ENCODE peak calls at places on chromosomes 1 and 21, in four cellular contexts. T is BE2C, E is RWPE1, F is B cell. L is an unnamed sample.

GRCh38 chr1:30187413-30188023 is 535.9 kb downstream of the MATN1 start:
- DNase-seq in T (no peak), E (no peak), F (no peak), L (no peak)

GRCh38 chr1:180862305-180862704 is 50.4 kb upstream of the KIAA1614 start:
- DNase-seq in E (no peak), T (no peak), F (no peak), L (no peak)

GRCh38 chr1:19456915-19457554 is 28.3 kb downstream of the CAPZB start:
- DNase-seq in T (no peak), F (no peak), E (no peak), L (no peak)

GRCh38 chr1:240350910-240351331 is 259.2 kb downstream of the FMN2 start:
- DNase-seq in E (peak), F (no peak), T (no peak), L (no peak)

GRCh38 chr21:46617267-46618051 is 12.6 kb upstream of the S100B start:
- DNase-seq in T (no peak), F (no peak), E (no peak), L (no peak)

GRCh38 chr1:179365342-179366092 is at the start of gene AXDND1:
- DNase-seq in T (peak), E (peak), F (peak), L (peak)

GRCh38 chr1:229296541-229296941 is 25.6 kb downstream of the RAB4A start:
- DNase-seq in E (peak), T (no peak), F (no peak), L (no peak)

GRCh38 chr1:18997508-18997907 is 41.0 kb upstream of the IFFO2 start:
- DNase-seq in T (no peak), F (no peak), E (no peak), L (no peak)

GRCh38 chr1:199029401-199029800 is 390.6 kb downstream of the PTPRC start:
- DNase-seq in F (no peak), T (no peak), E (no peak), L (no peak)

GRCh38 chr1:37055631-37056030 is 21.3 kb upstream of the GRIK3 start:
- DNase-seq in F (no peak), T (no peak), E (no peak), L (no peak)

GRCh38 chr1:23543707-23544443 is 12.8 kb upstream of the E2F2 start:
- DNase-seq in F (no peak), T (no peak), E (no peak), L (no peak)

GRCh38 chr1:13702425-13703127 is 2.6 kb downstream of the PRDM2 start:
- DNase-seq in T (no peak), F (peak), E (no peak), L (no peak)

DNA sequence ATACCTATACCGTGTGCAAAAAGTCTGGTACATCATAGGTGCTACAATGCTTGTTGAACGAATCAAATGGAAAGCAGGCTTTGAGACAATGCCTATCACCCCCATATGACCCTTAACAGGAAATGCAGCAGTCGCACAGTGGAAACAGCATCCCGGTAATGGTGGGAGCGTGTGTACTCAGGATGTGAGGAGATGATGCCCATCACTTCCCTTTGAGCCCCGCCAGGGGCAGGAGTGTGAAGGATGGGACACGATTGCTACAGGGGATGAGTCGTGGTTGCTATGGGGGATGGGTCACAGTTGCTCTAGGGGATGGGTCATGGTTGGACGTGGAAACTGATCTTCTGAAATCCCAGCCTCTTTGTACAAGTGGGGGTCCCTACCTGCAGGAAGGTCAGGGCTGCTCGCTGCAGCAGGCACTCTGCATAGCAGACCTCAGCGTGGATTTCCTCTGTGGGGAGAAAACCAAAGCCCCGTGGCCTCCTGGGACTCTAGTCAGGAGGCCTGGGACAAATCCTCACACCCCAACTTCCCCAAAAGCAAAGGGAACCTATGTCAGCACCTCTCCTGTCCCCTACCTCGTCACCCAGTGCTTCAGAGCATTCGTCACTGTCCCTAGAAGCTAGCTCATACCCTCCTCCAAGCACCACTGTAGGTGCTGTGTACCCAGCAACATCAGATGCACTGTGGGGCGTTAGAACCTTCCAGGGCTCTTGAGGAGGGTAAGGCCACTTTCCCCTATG is 19.3 kb downstream of the TTC39A start:
- DNase-seq in E (no peak), F (no peak), T (no peak), L (no peak)
- TF ChIP-seq CTCF in E (no peak), F (no peak), T (no peak), L (no peak)

GRCh38 chr1:186054932-186055331 is 320.1 kb downstream of the TPR start:
- DNase-seq in F (no peak), E (no peak), T (no peak), L (no peak)
- TF ChIP-seq CTCF in F (no peak), E (no peak), T (no peak), L (no peak)

DNA sequence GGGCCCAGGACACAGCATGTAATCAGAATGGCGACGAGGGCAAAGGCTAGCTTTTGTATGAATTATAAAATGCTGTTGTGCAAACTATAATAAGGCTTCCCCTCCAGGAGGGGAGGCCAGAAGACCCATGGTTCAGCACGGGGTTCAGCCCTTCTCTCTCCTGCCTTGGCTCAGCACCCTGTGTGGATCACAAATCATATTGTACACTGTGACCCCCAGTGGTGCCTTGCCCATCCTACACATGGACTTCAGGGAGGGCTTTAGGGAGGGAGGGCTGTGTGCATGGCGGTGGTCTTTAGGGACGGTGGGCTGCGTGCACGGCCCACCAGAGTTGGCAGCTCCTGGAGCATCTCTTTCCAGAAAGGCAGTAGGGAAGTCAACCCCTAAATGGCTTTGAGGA is 120.8 kb upstream of the TNR start:
- DNase-seq in E (no peak), T (no peak), F (no peak), L (no peak)
- TF ChIP-seq CTCF in E (no peak), T (no peak), F (no peak), L (no peak)

GRCh38 chr1:53501065-53502005 is 42.1 kb downstream of the DMRTB1 start:
- DNase-seq in E (no peak), F (no peak), T (no peak), L (no peak)
- TF ChIP-seq CTCF in E (no peak), F (no peak), T (no peak), L (no peak)

GRCh38 chr1:161787355-161787754 is 21.2 kb downstream of the ATF6 start:
- DNase-seq in E (no peak), F (no peak), T (no peak), L (no peak)
- TF ChIP-seq CTCF in E (no peak), F (no peak), T (peak), L (no peak)

GRCh38 chr1:153366261-153366660 is 8.6 kb downstream of the S100A9 start:
- DNase-seq in F (no peak), E (no peak), T (no peak), L (no peak)

GRCh38 chr1:153364181-153364580 is 6.5 kb downstream of the S100A9 start:
- DNase-seq in T (no peak), E (no peak), F (no peak), L (no peak)

GRCh38 chr1:153363641-153364040 is 6.0 kb downstream of the S100A9 start:
- DNase-seq in F (no peak), T (no peak), E (no peak), L (no peak)

GRCh38 chr1:153365696-153366095 is 8.0 kb downstream of the S100A9 start:
- DNase-seq in E (no peak), F (no peak), T (no peak), L (no peak)

DNA sequence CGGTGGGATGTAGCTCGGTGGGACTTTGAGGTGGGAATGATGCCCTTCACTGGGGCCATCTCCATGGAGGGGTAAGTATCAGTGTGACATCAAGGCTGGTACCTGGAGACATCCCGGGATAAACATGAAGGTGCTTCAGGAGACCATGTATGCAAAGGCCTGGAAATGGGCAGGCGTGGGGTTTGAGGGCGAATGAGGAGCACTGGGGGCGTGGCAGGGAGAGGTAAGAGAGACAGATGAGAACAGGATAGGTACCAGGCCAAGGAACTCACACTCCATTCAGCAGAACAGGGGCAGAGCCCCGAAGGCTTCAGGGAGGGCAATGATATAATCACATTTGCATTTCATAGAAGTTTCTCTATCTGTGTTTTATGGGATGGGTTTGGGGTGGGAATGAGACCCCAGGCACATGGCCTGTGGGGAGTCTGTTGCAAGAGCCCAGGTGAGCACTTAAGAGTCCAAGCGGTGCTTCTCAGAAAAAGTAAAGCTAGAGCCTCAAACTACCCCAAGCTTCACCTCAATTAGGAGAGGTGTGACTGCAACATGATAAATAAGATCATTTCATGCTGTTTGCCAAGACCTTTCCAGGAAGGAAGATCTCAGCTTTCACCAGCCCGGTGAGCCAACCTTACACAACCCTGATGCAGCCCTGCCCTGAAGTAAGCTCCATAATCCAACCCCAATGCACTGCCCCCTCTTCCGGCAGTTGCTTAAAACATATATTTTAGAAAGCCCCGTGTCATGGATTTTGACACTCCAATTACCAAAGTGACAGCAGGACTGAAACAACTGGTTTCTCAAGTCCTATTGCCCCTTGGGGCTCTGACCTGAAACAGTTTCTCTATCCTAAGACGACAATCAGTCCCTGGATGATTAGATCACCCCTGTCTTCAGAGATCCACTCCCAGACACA is 7.4 kb downstream of the S100A9 start:
- DNase-seq in F (no peak), T (no peak), E (peak), L (no peak)
- TF ChIP-seq CTCF in F (no peak), T (no peak), E (no peak), L (no peak)

GRCh38 chr1:90147093-90147492 is 152.2 kb downstream of the ZNF326 start:
- DNase-seq in F (no peak), E (no peak), T (no peak), L (no peak)

GRCh38 chr1:90143522-90144050 is 148.7 kb downstream of the ZNF326 start:
- DNase-seq in F (no peak), E (no peak), T (no peak), L (no peak)

GRCh38 chr1:90144820-90145219 is 149.9 kb downstream of the ZNF326 start:
- DNase-seq in T (no peak), F (no peak), E (no peak), L (no peak)

GRCh38 chr1:90154711-90155110 is 159.8 kb downstream of the ZNF326 start:
- DNase-seq in E (no peak), F (no peak), T (no peak), L (no peak)

DNA sequence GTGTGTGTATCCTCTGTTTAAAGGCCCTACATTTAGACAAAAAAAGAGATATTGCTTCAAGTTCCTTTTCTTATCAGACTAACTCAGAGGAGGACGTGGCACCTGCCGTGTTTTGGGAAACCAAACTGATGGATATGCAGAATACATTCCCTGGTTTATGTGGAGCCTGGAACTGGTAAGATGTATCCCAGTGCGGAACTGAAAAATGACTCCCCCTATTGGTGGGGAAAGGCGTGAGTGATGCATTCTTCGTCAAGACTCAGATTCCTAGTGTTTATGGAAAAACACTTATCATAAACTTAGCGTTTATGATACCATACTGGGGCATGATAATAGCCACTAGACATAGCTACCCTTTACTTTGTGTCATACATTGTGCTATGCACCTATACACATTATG is 154.2 kb downstream of the ZNF326 start:
- DNase-seq in T (no peak), F (no peak), E (no peak), L (no peak)
- TF ChIP-seq CTCF in T (peak), F (no peak), E (no peak), L (no peak)

GRCh38 chr1:24934300-24935195 is 4.5 kb upstream of the RUNX3 start:
- DNase-seq in F (peak), T (no peak), E (no peak), L (no peak)
- TF ChIP-seq CTCF in F (no peak), T (no peak), E (no peak), L (no peak)

GRCh38 chr1:57337623-57338022 is 86.2 kb downstream of the DAB1 start:
- DNase-seq in E (no peak), F (no peak), T (no peak), L (no peak)

GRCh38 chr1:57336793-57337192 is 87.1 kb downstream of the DAB1 start:
- DNase-seq in F (no peak), T (no peak), E (no peak), L (no peak)

GRCh38 chr1:57341721-57342120 is 82.1 kb downstream of the DAB1 start:
- DNase-seq in T (no peak), E (no peak), F (no peak), L (no peak)

GRCh38 chr1:57345916-57346315 is 77.9 kb downstream of the DAB1 start:
- DNase-seq in F (no peak), E (no peak), T (no peak), L (no peak)

DNA sequence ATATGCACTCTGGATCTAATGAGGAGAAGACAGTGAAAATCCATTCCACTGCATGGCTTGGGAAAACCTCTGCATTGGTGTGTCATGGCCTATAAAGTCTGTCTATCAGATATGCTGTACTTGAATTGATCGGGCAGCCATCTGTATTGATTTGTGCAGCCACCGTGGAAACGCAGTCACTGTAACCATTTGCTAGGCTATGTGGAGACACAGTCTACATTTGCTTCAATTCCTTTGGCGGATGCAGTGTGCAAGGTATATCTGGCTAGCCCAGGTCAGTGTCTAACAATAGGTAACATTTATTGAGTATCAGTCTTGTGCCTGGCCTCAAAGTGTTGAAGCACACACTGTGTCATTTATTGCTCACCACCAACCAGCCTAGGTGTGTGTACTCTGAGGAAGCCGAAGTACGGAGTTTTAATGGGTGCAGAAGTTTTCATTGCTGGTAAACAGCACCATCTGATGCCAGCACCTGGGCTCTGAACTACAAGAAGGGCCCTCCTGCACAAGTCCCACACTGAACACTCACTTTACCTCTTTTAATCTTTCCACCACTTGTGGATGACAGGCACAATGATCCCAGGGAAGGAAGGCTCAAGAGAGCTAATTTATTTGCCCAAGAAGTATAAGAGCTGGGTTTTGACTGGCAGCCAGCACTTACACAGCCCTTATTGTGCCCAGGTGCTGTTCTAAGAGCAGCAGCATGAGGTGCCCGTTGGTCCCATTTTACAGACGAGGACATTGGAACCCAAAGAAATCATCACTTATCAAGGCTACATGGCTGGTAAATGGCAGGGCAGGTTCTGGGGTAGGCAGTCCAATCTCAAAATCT is 83.3 kb downstream of the DAB1 start:
- DNase-seq in F (no peak), E (no peak), T (no peak), L (no peak)
- TF ChIP-seq CTCF in F (no peak), E (no peak), T (no peak), L (no peak)

DNA sequence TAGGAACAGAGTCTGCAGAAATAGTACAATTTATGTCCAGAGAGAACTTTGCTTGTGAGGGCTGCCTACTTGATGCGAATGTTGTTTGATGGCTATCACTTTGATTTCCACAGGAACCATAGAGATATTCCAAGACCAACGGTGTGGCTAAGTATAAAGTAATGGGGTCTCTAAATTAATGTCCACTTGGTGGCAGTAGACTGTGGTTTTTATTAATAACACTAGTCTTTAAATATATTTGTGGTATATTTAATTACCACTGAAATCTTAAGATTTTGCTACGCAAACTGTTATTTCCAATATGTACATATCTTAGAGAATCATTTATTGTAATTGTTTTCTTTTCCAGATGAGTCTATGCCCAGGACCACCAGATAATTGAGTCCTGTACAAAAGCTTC is 647.9 kb downstream of the PLA2G4A start:
- DNase-seq in E (peak), F (no peak), T (no peak), L (no peak)
- TF ChIP-seq CTCF in E (peak), F (no peak), T (peak), L (no peak)